ENCODE peak calls at places on chromosomes 16 and 17, in four cellular contexts. N, H, L and R are unnamed samples.

GRCh38 chr17:80106751-80107150 is 5.4 kb downstream of the GAA start:
- DNase-seq in N (no peak), H (no peak), L (no peak), R (no peak)

GRCh38 chr16:50932348-50932916 is 190.5 kb downstream of the CYLD start:
- DNase-seq in N (no peak), H (no peak), L (no peak), R (no peak)

GRCh38 chr17:51487947-51488346 is 227.6 kb downstream of the UTP18 start:
- DNase-seq in N (peak; percentile 79), H (peak; percentile 26), L (no peak), R (peak; percentile 78)

GRCh38 chr16:74570412-74571301 is 36.3 kb downstream of the GLG1 start:
- DNase-seq in N (no peak), H (no peak), L (peak; percentile 12), R (no peak)

GRCh38 chr16:70678898-70679652 is 6.8 kb downstream of the MTSS2 start:
- DNase-seq in N (no peak), H (no peak), L (no peak), R (peak; percentile 59)

GRCh38 chr17:64177346-64178010 is 47.5 kb upstream of the ERN1 start:
- DNase-seq in N (no peak), H (no peak), L (no peak), R (no peak)

GRCh38 chr16:918068-918467 is 52.7 kb downstream of the LMF1 start:
- DNase-seq in N (no peak), H (no peak), L (peak; percentile 11), R (no peak)

GRCh38 chr17:10790491-10791401 is 13.2 kb downstream of the TMEM238L start:
- DNase-seq in N (no peak), H (no peak), L (no peak), R (peak; percentile 76)

GRCh38 chr16:84461504-84462295 is 42.8 kb downstream of the MEAK7 start:
- DNase-seq in N (peak; percentile 26), H (no peak), L (no peak), R (no peak)

GRCh38 chr17:16512011-16512410 is 20.0 kb upstream of the LRRC75A start:
- DNase-seq in N (peak; percentile 51), H (no peak), L (no peak), R (peak; percentile 59)

GRCh38 chr17:78269893-78270490 is 38.6 kb downstream of the TMEM235 start:
- DNase-seq in N (peak; percentile 42), H (no peak), L (no peak), R (peak; percentile 51)

GRCh38 chr17:58083491-58084316 is 485 bp downstream of the DYNLL2 start:
- DNase-seq in N (peak; percentile 33), H (no peak), L (peak; percentile 43), R (peak; percentile 35)

GRCh38 chr17:9021158-9021984 is at the start of gene NTN1:
- DNase-seq in N (peak; percentile 63), H (peak; percentile 56), L (peak; percentile 13), R (no peak)
- H3K23ac ChIP-seq in N (no peak within 1 kb of the TSS), H (peak within 1 kb of the TSS; percentile 77), L (no peak within 1 kb of the TSS), R (peak within 1 kb of the TSS; percentile 99)

GRCh38 chr17:6457688-6458190 is 13.5 kb downstream of the PIMREG start:
- DNase-seq in N (no peak), H (no peak), L (no peak), R (no peak)

GRCh38 chr17:6456321-6456720 is 12.1 kb downstream of the PIMREG start:
- DNase-seq in N (no peak), H (no peak), L (no peak), R (no peak)

GRCh38 chr17:6460531-6461161 is 16.4 kb downstream of the PIMREG start:
- DNase-seq in N (no peak), H (no peak), L (no peak), R (no peak)

GRCh38 chr17:6456914-6457687 is 12.8 kb downstream of the PIMREG start:
- DNase-seq in N (peak; percentile 69), H (no peak), L (peak; percentile 76), R (peak; percentile 41)

GRCh38 chr17:6458416-6458950 is 14.2 kb downstream of the PIMREG start:
- DNase-seq in N (no peak), H (no peak), L (no peak), R (no peak)
- H3K23ac ChIP-seq in N (no peak overlapping the region), H (peak overlapping the region; percentile 2), L (no peak overlapping the region), R (no peak overlapping the region)

GRCh38 chr17:181213-182163 is at the start of gene DOC2B:
- DNase-seq in N (peak; percentile 66), H (peak; percentile 36), L (peak; percentile 27), R (peak; percentile 45)
- H3K23ac ChIP-seq in N (no peak within 1 kb of the TSS), H (peak within 1 kb of the TSS; percentile 0), L (no peak within 1 kb of the TSS), R (peak within 1 kb of the TSS; percentile 29)

GRCh38 chr17:37713028-37713431 is 31.8 kb downstream of the HNF1B start:
- DNase-seq in N (no peak), H (no peak), L (no peak), R (no peak)

GRCh38 chr17:37718383-37719048 is 26.3 kb downstream of the HNF1B start:
- DNase-seq in N (no peak), H (no peak), L (no peak), R (no peak)

GRCh38 chr17:37713624-37714023 is 31.2 kb downstream of the HNF1B start:
- DNase-seq in N (no peak), H (no peak), L (no peak), R (no peak)

GRCh38 chr17:37717627-37718382 is 27.1 kb downstream of the HNF1B start:
- DNase-seq in N (no peak), H (no peak), L (no peak), R (no peak)

GRCh38 chr17:37714897-37715296 is 30.0 kb downstream of the HNF1B start:
- DNase-seq in N (no peak), H (no peak), L (peak; percentile 20), R (no peak)
- H3K23ac ChIP-seq in N (no peak overlapping the region), H (no peak overlapping the region), L (no peak overlapping the region), R (no peak overlapping the region)